ENCODE peak calls at places on chromosome 10, in six cellular contexts. U is suprapubic skin, M is uterus, A is A549, L is stomach, B is NB4. H is an unnamed sample.

GRCh38 chr10:132704008-132704814 is 81.7 kb downstream of the NKX6-2 start:
- DNase-seq in U (peak), M (no peak), A (no peak), L (no peak), B (no peak), H (no peak)

GRCh38 chr10:89798092-89798491 is 96.7 kb downstream of the KIF20B start:
- DNase-seq in U (no peak), M (no peak), A (no peak), L (no peak), B (no peak), H (no peak)

GRCh38 chr10:79984851-79985250 is 35.9 kb upstream of the SFTPD start:
- DNase-seq in U (no peak), M (no peak), A (peak), L (no peak), B (no peak), H (no peak)

GRCh38 chr10:1963341-1963740 is 226.0 kb upstream of the ADARB2 start:
- DNase-seq in U (no peak), M (no peak), A (no peak), L (no peak), B (no peak), H (no peak)

GRCh38 chr10:128633864-128634541 is 507.8 kb upstream of the MKI67 start:
- DNase-seq in U (no peak), M (no peak), A (no peak), L (no peak), B (no peak), H (no peak)

GRCh38 chr10:7354330-7355047 is 56.3 kb downstream of the SFMBT2 start:
- DNase-seq in U (no peak), M (no peak), A (peak), L (no peak), B (peak), H (no peak)

GRCh38 chr10:129594811-129595210 is 127.8 kb downstream of the MGMT start:
- DNase-seq in U (no peak), M (no peak), A (no peak), L (no peak), B (no peak), H (no peak)

GRCh38 chr10:80407836-80408197 is 534 bp upstream of the PRXL2A start:
- DNase-seq in U (no peak), M (no peak), A (peak), L (no peak), B (no peak), H (peak)

GRCh38 chr10:71757450-71757918 is 15.8 kb downstream of the VSIR start:
- DNase-seq in U (no peak), M (no peak), A (no peak), L (no peak), B (no peak), H (no peak)

GRCh38 chr10:116385994-116386809 is 41.4 kb upstream of the PNLIPRP3 start:
- DNase-seq in U (no peak), M (no peak), A (peak), L (no peak), B (peak), H (no peak)

GRCh38 chr10:116211682-116212081 is 61.3 kb downstream of the GFRA1 start:
- DNase-seq in U (no peak), M (no peak), A (no peak), L (no peak), B (no peak), H (no peak)

GRCh38 chr10:128854965-128855364 is 612.1 kb upstream of the MGMT start:
- DNase-seq in U (peak), M (peak), A (no peak), L (peak), B (no peak), H (peak)

GRCh38 chr10:1345368-1345767 is 289.2 kb downstream of the WDR37 start:
- DNase-seq in U (no peak), M (no peak), A (no peak), L (no peak), B (no peak), H (no peak)

GRCh38 chr10:103637855-103638561 is 144.5 kb downstream of the NEURL1 start:
- DNase-seq in U (no peak), M (peak), A (no peak), L (peak), B (no peak), H (peak)
- TF ChIP-seq POLR2A in U (no peak), M (no peak), A (no peak), L (no peak), B (no peak), H (no peak)

DNA sequence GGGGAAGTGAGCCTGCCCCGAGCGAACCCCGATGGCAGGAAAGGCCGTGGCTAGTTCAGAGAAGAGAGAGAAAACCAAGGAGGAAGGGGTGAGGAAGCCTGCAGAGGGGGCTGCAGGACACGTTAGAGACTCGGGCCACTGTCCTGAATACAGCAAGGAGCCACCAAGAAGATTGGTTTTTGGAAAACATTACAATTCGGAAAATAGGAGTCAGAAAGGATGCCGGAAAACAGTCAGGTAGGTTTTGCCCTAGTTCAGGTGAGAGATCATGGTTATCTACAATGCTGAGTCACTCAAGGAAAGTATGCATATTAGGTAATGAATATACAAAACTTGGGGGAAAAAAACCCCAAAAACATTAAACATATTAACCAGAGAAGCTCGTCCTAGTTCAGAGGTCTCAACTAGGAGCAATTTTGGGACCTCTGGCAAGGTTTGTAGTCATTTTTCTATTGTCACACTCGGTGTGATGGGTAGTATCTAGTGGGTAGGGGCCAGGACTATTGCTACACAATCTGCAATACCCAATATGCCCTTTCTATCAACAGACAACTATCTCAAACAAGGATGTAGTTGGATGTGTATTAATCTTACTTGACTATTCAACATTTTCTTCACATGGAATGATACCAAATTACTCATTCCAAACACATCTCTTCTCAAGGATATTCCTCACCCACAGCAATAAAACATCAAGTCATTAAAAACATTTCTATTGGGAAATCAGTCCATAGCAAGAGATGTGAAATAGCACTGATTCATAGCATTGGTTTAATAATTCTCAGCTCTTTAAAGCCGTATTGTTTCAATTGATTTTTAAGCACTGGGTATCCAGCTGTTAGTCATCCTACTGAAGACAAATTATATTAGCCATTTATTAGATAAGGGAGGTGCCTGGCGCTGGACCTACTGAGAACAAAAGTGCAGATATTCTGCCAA is 74.4 kb upstream of the RSU1 start:
- DNase-seq in U (peak), M (peak), A (peak), L (peak), B (peak), H (peak)
- TF ChIP-seq POLR2A in U (no peak), M (no peak), A (no peak), L (no peak), B (peak), H (peak)

GRCh38 chr10:51224610-51225230 is 150.4 kb downstream of the PRKG1 start:
- DNase-seq in U (no peak), M (no peak), A (no peak), L (no peak), B (no peak), H (no peak)

GRCh38 chr10:51230828-51231227 is 156.5 kb downstream of the PRKG1 start:
- DNase-seq in U (no peak), M (no peak), A (no peak), L (no peak), B (no peak), H (no peak)

GRCh38 chr10:51228714-51229100 is 154.4 kb downstream of the PRKG1 start:
- DNase-seq in U (no peak), M (no peak), A (no peak), L (no peak), B (no peak), H (no peak)

GRCh38 chr10:51231754-51232153 is 157.5 kb downstream of the PRKG1 start:
- DNase-seq in U (no peak), M (no peak), A (no peak), L (no peak), B (no peak), H (no peak)

GRCh38 chr10:51227897-51228713 is 153.8 kb downstream of the PRKG1 start:
- DNase-seq in U (no peak), M (no peak), A (no peak), L (no peak), B (no peak), H (no peak)
- TF ChIP-seq POLR2A in U (no peak), M (no peak), A (no peak), L (no peak), B (no peak), H (no peak)

DNA sequence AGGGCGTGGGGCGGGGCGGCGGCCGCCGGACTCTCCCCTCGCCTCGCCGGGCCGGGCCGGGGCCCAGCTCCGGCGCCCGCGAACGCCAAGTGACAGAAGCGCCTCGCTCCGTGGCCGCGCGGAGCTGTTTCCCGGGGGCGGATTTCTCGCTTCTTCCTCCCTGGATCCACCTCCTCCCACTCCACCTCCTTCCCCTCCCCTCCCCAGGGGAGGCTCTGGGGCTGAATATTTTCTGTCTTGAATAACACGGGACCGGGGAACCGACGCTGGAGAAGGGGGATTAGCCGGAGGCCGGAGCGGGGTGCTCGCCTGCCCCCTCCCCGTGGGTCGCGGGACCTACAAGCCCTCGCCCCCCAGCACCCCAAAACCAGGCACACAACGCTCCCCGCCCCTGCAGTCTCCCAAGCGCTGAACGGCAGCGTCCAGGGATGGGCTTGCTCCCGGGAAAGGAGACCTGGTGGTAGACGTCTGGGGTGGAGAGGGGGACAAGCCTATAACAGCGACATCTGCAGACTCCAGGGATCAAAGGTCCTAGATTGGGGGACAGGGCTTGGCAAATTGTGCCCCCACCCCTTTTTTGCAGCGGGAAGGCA is at the start of gene ARHGAP21:
- DNase-seq in U (peak), M (peak), A (peak), L (peak), B (peak), H (peak)
- TF ChIP-seq POLR2A in U (no peak), M (peak), A (no peak), L (no peak), B (no peak), H (no peak)

GRCh38 chr10:119872610-119872859 is at the start of gene MCMBP:
- DNase-seq in U (no peak), M (no peak), A (no peak), L (no peak), B (no peak), H (no peak)

GRCh38 chr10:119872860-119873671 is 423 bp upstream of the MCMBP start:
- DNase-seq in U (peak), M (peak), A (peak), L (peak), B (peak), H (peak)

GRCh38 chr10:119867317-119867716 is 5.3 kb downstream of the MCMBP start:
- DNase-seq in U (no peak), M (no peak), A (no peak), L (no peak), B (no peak), H (no peak)

DNA sequence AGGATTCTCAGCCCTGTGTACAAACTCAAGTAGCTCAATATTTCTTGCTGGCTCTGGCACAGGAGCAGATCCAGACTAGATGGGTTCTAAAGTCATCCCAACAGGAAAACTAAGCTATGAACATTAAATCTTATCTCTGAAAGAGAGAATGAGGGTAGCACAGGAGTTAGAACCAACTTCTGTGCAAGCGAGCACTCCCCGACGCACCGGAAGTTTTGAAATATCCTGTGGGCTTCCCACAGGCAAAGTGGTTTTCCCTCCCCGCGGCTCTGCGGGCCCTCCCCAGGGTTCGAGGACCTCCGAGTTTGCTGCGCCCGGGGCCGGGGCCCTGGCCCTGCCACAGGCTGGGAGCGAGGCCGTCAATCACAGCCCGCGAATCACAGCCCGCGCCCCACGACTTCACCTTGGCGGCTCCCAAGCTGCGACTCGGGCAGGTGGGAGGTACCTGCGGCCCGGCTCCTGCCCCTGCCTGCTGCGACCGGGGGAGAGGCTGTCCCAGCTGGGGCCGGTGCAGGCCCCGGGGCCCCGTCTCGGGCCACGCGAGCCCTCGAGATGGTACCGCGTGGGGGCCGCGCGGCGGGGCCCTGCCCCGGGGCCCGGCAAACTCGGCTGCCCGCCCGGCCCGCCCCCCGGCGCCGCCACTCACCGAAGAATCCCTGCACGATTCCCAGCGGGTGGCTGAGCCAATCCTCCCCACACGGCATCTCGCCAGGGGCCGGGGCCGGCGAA is 598 bp downstream of the MCMBP start:
- DNase-seq in U (peak), M (peak), A (peak), L (peak), B (peak), H (peak)
- TF ChIP-seq POLR2A in U (no peak), M (no peak), A (no peak), L (no peak), B (no peak), H (no peak)

DNA sequence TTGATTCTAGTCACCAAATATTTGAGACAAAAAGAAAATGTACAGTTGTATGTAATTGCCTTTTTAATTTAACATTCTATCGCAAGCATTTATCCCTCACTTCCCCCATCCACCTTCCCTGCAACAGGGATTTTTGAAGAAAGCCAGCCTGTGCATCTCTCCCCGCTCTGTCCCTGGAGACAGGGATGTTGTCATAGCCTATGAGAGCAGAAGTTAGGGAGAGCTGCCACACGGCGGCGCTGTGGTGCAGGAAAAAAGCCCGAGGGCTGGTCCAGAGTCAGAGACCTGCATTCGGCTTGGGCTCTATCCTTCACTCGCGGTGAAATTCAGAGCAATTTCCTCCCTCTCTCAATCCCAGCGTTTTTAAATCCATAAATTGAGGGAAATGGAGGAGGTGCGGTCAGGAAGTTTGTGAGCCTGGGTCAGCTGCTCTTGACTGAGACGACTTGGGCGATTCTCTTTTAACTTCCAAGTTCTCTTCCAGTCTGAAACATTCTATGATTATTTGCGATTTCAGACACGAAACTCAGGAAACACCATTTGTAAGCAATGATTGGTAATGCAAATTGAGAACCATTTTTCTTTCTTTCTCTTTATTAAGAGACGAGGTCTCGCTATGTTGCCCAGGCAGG is 17.5 kb downstream of the HKDC1 start:
- DNase-seq in U (peak), M (peak), A (peak), L (peak), B (peak), H (peak)
- TF ChIP-seq POLR2A in U (no peak), M (no peak), A (no peak), L (no peak), B (no peak), H (no peak)